ENCODE peak calls at places on chromosomes 13 and 19, in ten cellular contexts. A, L, Q, J, G, M, O, Z, I and T are unnamed samples.

GRCh38 chr13:98965325-98965724 is 12.5 kb downstream of the DOCK9 start:
- DNase-seq in A (no peak), L (no peak), Q (no peak), J (no peak), G (no peak), M (no peak), O (no peak), Z (no peak), I (no peak), T (no peak)

GRCh38 chr13:97141564-97142005 is 80.5 kb upstream of the MBNL2 start:
- DNase-seq in A (peak; percentile 75), L (no peak), Q (peak; percentile 88), J (peak; percentile 79), G (peak; percentile 83), M (no peak), O (peak; percentile 65), Z (peak; percentile 89), I (peak; percentile 48), T (no peak)

GRCh38 chr19:54338521-54338920 is 441 bp downstream of the LILRA4 start:
- DNase-seq in A (no peak), L (no peak), Q (no peak), J (no peak), G (no peak), M (no peak), O (no peak), Z (no peak), I (no peak), T (no peak)

GRCh38 chr19:55173717-55174409 is 6.2 kb downstream of the SYT5 start:
- DNase-seq in A (peak; percentile 84), L (no peak), Q (peak; percentile 90), J (no peak), G (peak; percentile 87), M (no peak), O (no peak), Z (peak; percentile 70), I (no peak), T (peak; percentile 29)

GRCh38 chr19:19606021-19606420 is 12.5 kb downstream of the PBX4 start:
- DNase-seq in A (no peak), L (peak; percentile 64), Q (no peak), J (no peak), G (peak; percentile 68), M (no peak), O (no peak), Z (no peak), I (no peak), T (no peak)

GRCh38 chr13:40664100-40665060 is 2.1 kb downstream of the FOXO1 start:
- DNase-seq in A (no peak), L (peak; percentile 72), Q (peak; percentile 40), J (no peak), G (peak; percentile 28), M (peak; percentile 54), O (no peak), Z (peak; percentile 71), I (peak; percentile 60), T (peak; percentile 73)

GRCh38 chr19:3225677-3226093 is 1.2 kb downstream of the CELF5 start:
- DNase-seq in A (no peak), L (no peak), Q (no peak), J (no peak), G (no peak), M (no peak), O (no peak), Z (no peak), I (no peak), T (no peak)

GRCh38 chr19:32316034-32316433 is 29.4 kb upstream of the ZNF507 start:
- DNase-seq in A (no peak), L (no peak), Q (no peak), J (no peak), G (no peak), M (no peak), O (no peak), Z (no peak), I (no peak), T (no peak)

GRCh38 chr13:51625555-51626345 is 41.5 kb downstream of the WDFY2 start:
- DNase-seq in A (no peak), L (no peak), Q (no peak), J (no peak), G (no peak), M (peak; percentile 19), O (no peak), Z (peak; percentile 72), I (no peak), T (no peak)

GRCh38 chr19:47228168-47228936 is 2.6 kb downstream of the BBC3 start:
- DNase-seq in A (peak; percentile 64), L (peak; percentile 51), Q (peak; percentile 61), J (no peak), G (peak; percentile 70), M (no peak), O (no peak), Z (peak; percentile 59), I (peak; percentile 57), T (peak; percentile 35)

GRCh38 chr13:110444226-110444653 is 117.3 kb downstream of the RAB20 start:
- DNase-seq in A (no peak), L (no peak), Q (peak; percentile 54), J (no peak), G (peak; percentile 34), M (no peak), O (no peak), Z (peak; percentile 55), I (peak; percentile 62), T (no peak)

GRCh38 chr13:74026753-74027152 is 107.5 kb downstream of the KLF12 start:
- DNase-seq in A (no peak), L (peak; percentile 69), Q (peak; percentile 32), J (no peak), G (peak; percentile 13), M (no peak), O (no peak), Z (peak; percentile 39), I (no peak), T (peak; percentile 42)

GRCh38 chr19:33720155-33720493 is 76.5 kb upstream of the KCTD15 start:
- DNase-seq in A (no peak), L (no peak), Q (no peak), J (no peak), G (no peak), M (no peak), O (no peak), Z (no peak), I (no peak), T (no peak)

GRCh38 chr13:46687810-46688209 is 109.2 kb downstream of the ESD start:
- DNase-seq in A (no peak), L (peak; percentile 10), Q (peak; percentile 51), J (peak; percentile 52), G (peak; percentile 41), M (no peak), O (no peak), Z (peak; percentile 42), I (no peak), T (no peak)

GRCh38 chr13:40801255-40802217 is 12.1 kb downstream of the SLC25A15 start:
- DNase-seq in A (no peak), L (no peak), Q (no peak), J (no peak), G (no peak), M (no peak), O (no peak), Z (no peak), I (no peak), T (no peak)

GRCh38 chr19:43471091-43471490 is 5.7 kb upstream of the LYPD3 start:
- DNase-seq in A (no peak), L (no peak), Q (no peak), J (no peak), G (no peak), M (no peak), O (no peak), Z (no peak), I (no peak), T (no peak)

GRCh38 chr19:51626675-51627074 is 3.5 kb downstream of the SIGLEC5 start:
- DNase-seq in A (no peak), L (no peak), Q (no peak), J (no peak), G (no peak), M (no peak), O (no peak), Z (no peak), I (no peak), T (no peak)

GRCh38 chr19:42548545-42548944 is 20.3 kb upstream of the CEACAM1 start:
- DNase-seq in A (no peak), L (no peak), Q (no peak), J (no peak), G (no peak), M (no peak), O (no peak), Z (no peak), I (no peak), T (no peak)

GRCh38 chr13:51778407-51778806 is 25.6 kb downstream of the DHRS12 start:
- DNase-seq in A (no peak), L (no peak), Q (no peak), J (no peak), G (no peak), M (no peak), O (no peak), Z (no peak), I (no peak), T (no peak)

GRCh38 chr19:45117167-45117594 is 24.2 kb downstream of the PPP1R37 start:
- DNase-seq in A (no peak), L (peak; percentile 29), Q (no peak), J (no peak), G (peak; percentile 61), M (no peak), O (no peak), Z (peak; percentile 48), I (no peak), T (peak; percentile 75)

GRCh38 chr19:10797078-10797477 is 38.9 kb downstream of the TMED1 start:
- DNase-seq in A (no peak), L (peak; percentile 50), Q (no peak), J (no peak), G (no peak), M (no peak), O (no peak), Z (no peak), I (no peak), T (no peak)